ENCODE peak calls at places on chromosomes 11 and 22, in ten cellular contexts. Q is stomach, P is HCT116, I is endothelial cell of umbilical vein, X is spleen, W is K562, G is transverse colon, H is HL-60, R is H1, Y is sigmoid colon. C is an unnamed sample. For H3K27me3, the result is how much of the 10 kb centered on the place peaks cover.

GRCh38 chr22:20456064-20456721 is 18.6 kb upstream of the SCARF2 start:
- DNase-seq in Q (peak), P (peak), I (peak), X (peak), W (peak), G (peak), H (peak), R (peak), Y (peak), C (no peak)

GRCh38 chr11:23079382-23079813 is 219.1 kb upstream of the CCDC179 start:
- DNase-seq in Q (no peak), P (no peak), I (no peak), X (no peak), W (no peak), G (no peak), H (no peak), R (no peak), Y (no peak), C (no peak)

GRCh38 chr11:62770778-62771143 is 435 bp upstream of the TAF6L start:
- DNase-seq in Q (no peak), P (no peak), I (no peak), X (peak), W (no peak), G (peak), H (no peak), R (no peak), Y (peak), C (no peak)

GRCh38 chr22:27576815-27577564 is 224.6 kb downstream of the MN1 start:
- DNase-seq in Q (no peak), P (no peak), I (peak), X (peak), W (no peak), G (no peak), H (no peak), R (no peak), Y (peak), C (no peak)

GRCh38 chr22:33918676-33919590 is 1.3 kb downstream of the LARGE1 start:
- DNase-seq in Q (no peak), P (no peak), I (no peak), X (no peak), W (no peak), G (no peak), H (no peak), R (no peak), Y (no peak), C (no peak)

GRCh38 chr11:124551987-124552386 is 8.5 kb upstream of the OR8B12 start:
- DNase-seq in Q (no peak), P (no peak), I (no peak), X (no peak), W (no peak), G (no peak), H (no peak), R (no peak), Y (no peak), C (no peak)

GRCh38 chr11:127640822-127641485 is 640.4 kb upstream of the KIRREL3 start:
- DNase-seq in Q (no peak), P (no peak), I (peak), X (no peak), W (no peak), G (no peak), H (no peak), R (no peak), Y (no peak), C (no peak)

GRCh38 chr11:30585067-30585891 is 874 bp downstream of the MPPED2 start:
- DNase-seq in Q (peak), P (no peak), I (no peak), X (peak), W (no peak), G (no peak), H (no peak), R (no peak), Y (peak), C (peak)

GRCh38 chr11:48055292-48056132 is 75.2 kb downstream of the PTPRJ start:
- DNase-seq in Q (peak), P (no peak), I (no peak), X (no peak), W (no peak), G (peak), H (no peak), R (no peak), Y (no peak), C (no peak)

GRCh38 chr11:12087075-12087775 is 23.2 kb upstream of the MICAL2 start:
- DNase-seq in Q (no peak), P (peak), I (peak), X (peak), W (peak), G (peak), H (no peak), R (no peak), Y (no peak), C (no peak)

DNA sequence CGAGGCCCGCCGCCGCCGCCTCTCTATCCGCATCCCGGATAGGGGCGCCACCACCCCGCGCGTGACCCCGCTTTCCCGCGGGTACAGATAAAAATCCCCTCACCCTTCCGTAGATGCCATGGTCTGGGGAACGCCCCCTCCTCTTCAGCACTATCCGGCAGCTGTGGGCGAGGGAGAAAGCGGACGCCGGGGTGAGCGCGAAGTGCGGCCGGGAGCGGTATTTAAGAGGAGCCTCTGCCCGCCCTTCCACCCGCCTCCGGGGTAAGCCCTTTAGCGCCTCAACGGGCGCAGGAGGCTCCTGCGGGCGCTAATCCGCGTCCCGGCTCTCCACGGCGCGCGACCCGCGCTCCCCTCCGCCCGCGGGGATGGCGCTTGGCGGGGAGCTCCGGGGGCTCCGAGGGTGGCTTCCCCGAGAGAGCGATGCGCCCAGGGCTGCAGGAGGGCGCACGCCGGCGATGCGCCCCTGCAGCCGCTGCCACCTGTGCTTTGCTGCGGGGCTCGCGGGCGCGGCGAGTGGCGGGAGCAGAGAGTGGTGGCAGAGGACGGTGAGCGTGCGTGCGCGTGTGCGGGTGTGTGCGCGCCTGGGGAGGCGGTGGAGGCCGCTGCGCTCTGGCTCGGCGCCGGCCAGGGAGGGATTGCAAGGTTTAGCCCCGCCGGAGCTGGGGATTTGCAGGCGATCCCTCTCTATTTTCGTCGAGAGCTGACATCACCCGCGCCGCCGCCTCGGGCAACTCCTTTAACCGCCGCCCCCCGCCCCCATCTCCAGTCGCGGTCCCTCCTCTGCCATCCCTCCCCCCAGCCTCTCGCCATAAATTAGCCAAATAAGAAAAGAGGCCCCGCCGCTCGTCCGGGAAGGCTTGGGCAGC is at the start of gene SLC1A2:
- DNase-seq in Q (no peak), P (no peak), I (no peak), X (no peak), W (no peak), G (no peak), H (no peak), R (no peak), Y (no peak), C (no peak)
- TF ChIP-seq CTCF in Q (no peak), P (no peak), I (no peak), X (no peak), W (no peak), G (no peak), H (no peak), R (no peak), Y (no peak), C (no peak)

DNA sequence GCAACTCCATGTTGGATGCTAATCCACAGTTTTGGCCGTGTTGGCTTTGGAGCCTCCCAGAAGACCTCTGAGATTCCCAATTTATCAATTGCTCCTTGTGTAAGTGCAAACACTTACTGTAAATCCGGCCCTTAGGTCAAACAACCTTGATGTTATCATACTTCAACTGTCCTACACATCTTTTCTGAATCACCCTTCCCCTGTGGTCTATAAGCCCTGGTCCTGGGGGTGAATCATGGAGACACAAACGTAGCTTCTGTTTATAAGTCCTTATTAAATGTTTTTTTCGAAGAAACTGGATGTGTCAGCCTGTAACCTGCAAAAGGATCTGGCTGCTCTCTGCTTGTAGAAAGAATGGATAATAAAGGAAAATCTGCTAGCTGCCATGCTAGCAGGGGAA is 1.7 kb upstream of the IL10RA start:
- DNase-seq in Q (no peak), P (no peak), I (no peak), X (no peak), W (no peak), G (no peak), H (no peak), R (no peak), Y (no peak), C (no peak)
- H3K27me3 ChIP-seq in Q (under half), P (under half), I (under half), X (under half), W (under half), G (under half), H (under half), R (under half), Y (under half), C (under half)

DNA sequence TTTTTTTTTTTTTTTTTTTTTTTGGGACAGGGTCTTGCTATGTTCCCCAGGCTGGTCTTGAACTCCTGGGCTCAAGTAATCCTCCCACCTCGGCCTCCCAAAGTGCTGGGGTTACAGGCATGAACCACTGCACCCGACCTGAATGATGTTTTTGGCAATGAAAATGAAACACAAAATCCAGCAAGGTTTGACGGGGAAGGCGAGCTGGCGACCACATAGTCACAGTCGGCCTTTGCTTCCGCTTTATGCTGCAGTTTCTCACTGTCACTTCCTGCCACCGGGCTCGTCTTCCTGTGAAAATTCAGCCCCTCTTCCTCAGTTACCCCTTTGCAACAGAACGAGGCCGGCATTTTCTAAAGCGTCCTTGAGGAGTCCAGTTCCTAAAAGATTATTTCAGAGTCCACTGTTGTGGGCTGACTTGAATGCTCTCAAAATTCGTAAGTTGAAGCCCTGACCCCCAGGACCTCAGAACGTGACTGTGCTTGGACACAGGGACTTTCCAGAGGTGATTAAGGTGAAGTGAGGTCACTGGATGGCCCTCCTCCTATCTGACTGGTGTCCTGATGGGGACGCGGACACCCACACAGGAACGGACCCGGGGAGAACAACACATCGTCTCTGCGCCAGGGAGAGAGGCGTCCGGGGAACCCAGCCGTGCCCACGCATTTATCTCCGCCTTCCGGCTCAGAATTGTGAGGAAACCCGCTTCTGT is 2.9 kb upstream of the BID start:
- DNase-seq in Q (peak), P (no peak), I (peak), X (peak), W (peak), G (peak), H (no peak), R (no peak), Y (peak), C (no peak)
- TF ChIP-seq POLR2AphosphoS5 in Q (peak), P (no peak), I (no peak), X (peak), W (no peak), G (no peak), H (peak), R (no peak), Y (no peak), C (no peak)

DNA sequence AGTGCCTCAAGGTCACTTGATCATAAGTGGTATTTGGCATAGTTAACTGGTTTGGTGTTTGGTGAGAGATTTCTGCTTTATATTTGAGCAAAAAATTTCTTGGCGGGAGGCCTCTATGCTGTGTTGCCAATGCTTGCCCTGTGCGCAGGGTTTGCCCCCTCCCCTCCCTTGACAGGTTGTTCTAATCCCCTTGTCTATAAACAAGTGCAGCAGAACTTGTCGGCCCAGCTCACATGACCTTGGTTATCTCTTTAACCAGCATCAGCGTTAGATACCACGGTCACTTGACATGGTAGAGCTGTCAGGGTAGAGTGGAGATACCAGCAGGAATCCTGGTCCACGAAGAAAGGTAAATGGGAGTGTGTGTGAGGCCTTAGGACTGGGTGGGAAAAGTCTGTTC is 35.6 kb downstream of the MARK2 start:
- DNase-seq in Q (peak), P (no peak), I (no peak), X (no peak), W (no peak), G (no peak), H (no peak), R (no peak), Y (no peak), C (no peak)
- TF ChIP-seq CTCF in Q (no peak), P (no peak), I (no peak), X (no peak), W (no peak), G (no peak), H (no peak), R (no peak), Y (no peak), C (no peak)